ENCODE peak calls at places on chromosomes 7 and 10, in nine cellular contexts. One of them, this sample, is unnamed.

GRCh38 chr7:149714910-149715471 is 58.4 kb downstream of the ZNF467 start:
- DNase-seq in mesendoderm: no peak
- DNase-seq in thyroid gland: peak; percentile 47
- DNase-seq in DND-41: no peak
- DNase-seq in CD4-positive, CD25-positive, alpha-beta regulatory T cell: peak; percentile 42
- DNase-seq in psoas muscle: no peak
- DNase-seq in PC-9: no peak
- DNase-seq in breast epithelium: no peak
- DNase-seq in left ventricle myocardium inferior: no peak
- DNase-seq in this sample: peak; percentile 49

GRCh38 chr7:93108003-93108402 is 9.8 kb downstream of the SAMD9 start:
- DNase-seq in DND-41: no peak
- DNase-seq in mesendoderm: no peak
- DNase-seq in CD4-positive, CD25-positive, alpha-beta regulatory T cell: no peak
- DNase-seq in PC-9: no peak
- DNase-seq in left ventricle myocardium inferior: no peak
- DNase-seq in thyroid gland: no peak
- DNase-seq in psoas muscle: no peak
- DNase-seq in breast epithelium: no peak
- DNase-seq in this sample: no peak

GRCh38 chr10:92834981-92835380 is 13.3 kb upstream of the EXOC6 start:
- DNase-seq in DND-41: no peak
- DNase-seq in PC-9: no peak
- DNase-seq in psoas muscle: no peak
- DNase-seq in left ventricle myocardium inferior: no peak
- DNase-seq in thyroid gland: no peak
- DNase-seq in CD4-positive, CD25-positive, alpha-beta regulatory T cell: no peak
- DNase-seq in mesendoderm: no peak
- DNase-seq in breast epithelium: no peak
- DNase-seq in this sample: no peak

GRCh38 chr7:121279060-121279620 is 49.7 kb upstream of the WNT16 start:
- DNase-seq in CD4-positive, CD25-positive, alpha-beta regulatory T cell: no peak
- DNase-seq in left ventricle myocardium inferior: no peak
- DNase-seq in DND-41: no peak
- DNase-seq in PC-9: no peak
- DNase-seq in breast epithelium: no peak
- DNase-seq in psoas muscle: no peak
- DNase-seq in thyroid gland: no peak
- DNase-seq in mesendoderm: no peak
- DNase-seq in this sample: no peak

GRCh38 chr10:88992945-88993537 is 2.4 kb downstream of the FAS start:
- DNase-seq in thyroid gland: no peak
- DNase-seq in CD4-positive, CD25-positive, alpha-beta regulatory T cell: no peak
- DNase-seq in psoas muscle: no peak
- DNase-seq in breast epithelium: no peak
- DNase-seq in DND-41: no peak
- DNase-seq in left ventricle myocardium inferior: no peak
- DNase-seq in PC-9: no peak
- DNase-seq in mesendoderm: no peak
- DNase-seq in this sample: no peak

GRCh38 chr7:32161708-32162107 is 91.5 kb upstream of the PDE1C start:
- DNase-seq in psoas muscle: no peak
- DNase-seq in DND-41: no peak
- DNase-seq in breast epithelium: no peak
- DNase-seq in CD4-positive, CD25-positive, alpha-beta regulatory T cell: no peak
- DNase-seq in mesendoderm: peak; percentile 50
- DNase-seq in thyroid gland: no peak
- DNase-seq in left ventricle myocardium inferior: no peak
- DNase-seq in PC-9: no peak
- DNase-seq in this sample: no peak

GRCh38 chr7:673681-674453 is 52.6 kb upstream of the DNAAF5 start:
- DNase-seq in breast epithelium: no peak
- DNase-seq in CD4-positive, CD25-positive, alpha-beta regulatory T cell: no peak
- DNase-seq in DND-41: no peak
- DNase-seq in PC-9: peak; percentile 31
- DNase-seq in thyroid gland: no peak
- DNase-seq in mesendoderm: no peak
- DNase-seq in psoas muscle: no peak
- DNase-seq in left ventricle myocardium inferior: no peak
- DNase-seq in this sample: no peak

GRCh38 chr10:78730754-78731153 is 338.0 kb upstream of the ZMIZ1 start:
- DNase-seq in CD4-positive, CD25-positive, alpha-beta regulatory T cell: no peak
- DNase-seq in thyroid gland: no peak
- DNase-seq in psoas muscle: no peak
- DNase-seq in left ventricle myocardium inferior: no peak
- DNase-seq in mesendoderm: no peak
- DNase-seq in breast epithelium: no peak
- DNase-seq in PC-9: no peak
- DNase-seq in DND-41: no peak
- DNase-seq in this sample: no peak

GRCh38 chr10:88553116-88553752 is 29.9 kb downstream of the RNLS start:
- DNase-seq in mesendoderm: peak; percentile 65
- DNase-seq in left ventricle myocardium inferior: no peak
- DNase-seq in psoas muscle: peak; percentile 17
- DNase-seq in PC-9: peak; percentile 78
- DNase-seq in DND-41: peak; percentile 70
- DNase-seq in breast epithelium: peak; percentile 56
- DNase-seq in thyroid gland: peak; percentile 44
- DNase-seq in CD4-positive, CD25-positive, alpha-beta regulatory T cell: peak; percentile 5
- DNase-seq in this sample: peak; percentile 51

GRCh38 chr7:52026140-52026539 is 709.5 kb upstream of the COBL start:
- DNase-seq in psoas muscle: no peak
- DNase-seq in left ventricle myocardium inferior: no peak
- DNase-seq in mesendoderm: no peak
- DNase-seq in DND-41: no peak
- DNase-seq in PC-9: no peak
- DNase-seq in thyroid gland: no peak
- DNase-seq in breast epithelium: no peak
- DNase-seq in CD4-positive, CD25-positive, alpha-beta regulatory T cell: no peak
- DNase-seq in this sample: no peak

GRCh38 chr7:12635830-12636229 is 51.6 kb upstream of the ARL4A start:
- DNase-seq in left ventricle myocardium inferior: no peak
- DNase-seq in breast epithelium: no peak
- DNase-seq in CD4-positive, CD25-positive, alpha-beta regulatory T cell: no peak
- DNase-seq in DND-41: no peak
- DNase-seq in PC-9: no peak
- DNase-seq in mesendoderm: no peak
- DNase-seq in psoas muscle: no peak
- DNase-seq in thyroid gland: no peak
- DNase-seq in this sample: no peak

GRCh38 chr7:31340603-31341002 is at the start of gene NEUROD6:
- DNase-seq in left ventricle myocardium inferior: no peak
- DNase-seq in DND-41: no peak
- DNase-seq in mesendoderm: no peak
- DNase-seq in psoas muscle: no peak
- DNase-seq in PC-9: no peak
- DNase-seq in thyroid gland: no peak
- DNase-seq in breast epithelium: no peak
- DNase-seq in CD4-positive, CD25-positive, alpha-beta regulatory T cell: no peak
- DNase-seq in this sample: no peak

GRCh38 chr7:151483700-151483960 is 36.1 kb downstream of the RHEB start:
- DNase-seq in thyroid gland: no peak
- DNase-seq in left ventricle myocardium inferior: no peak
- DNase-seq in DND-41: no peak
- DNase-seq in PC-9: no peak
- DNase-seq in breast epithelium: no peak
- DNase-seq in psoas muscle: no peak
- DNase-seq in mesendoderm: peak; percentile 74
- DNase-seq in CD4-positive, CD25-positive, alpha-beta regulatory T cell: no peak
- DNase-seq in this sample: no peak

GRCh38 chr7:137943132-137943551 is 58.7 kb downstream of the CREB3L2 start:
- DNase-seq in mesendoderm: peak; percentile 72
- DNase-seq in PC-9: no peak
- DNase-seq in thyroid gland: no peak
- DNase-seq in breast epithelium: no peak
- DNase-seq in CD4-positive, CD25-positive, alpha-beta regulatory T cell: no peak
- DNase-seq in left ventricle myocardium inferior: peak; percentile 34
- DNase-seq in psoas muscle: peak; percentile 39
- DNase-seq in DND-41: no peak
- DNase-seq in this sample: no peak

DNA sequence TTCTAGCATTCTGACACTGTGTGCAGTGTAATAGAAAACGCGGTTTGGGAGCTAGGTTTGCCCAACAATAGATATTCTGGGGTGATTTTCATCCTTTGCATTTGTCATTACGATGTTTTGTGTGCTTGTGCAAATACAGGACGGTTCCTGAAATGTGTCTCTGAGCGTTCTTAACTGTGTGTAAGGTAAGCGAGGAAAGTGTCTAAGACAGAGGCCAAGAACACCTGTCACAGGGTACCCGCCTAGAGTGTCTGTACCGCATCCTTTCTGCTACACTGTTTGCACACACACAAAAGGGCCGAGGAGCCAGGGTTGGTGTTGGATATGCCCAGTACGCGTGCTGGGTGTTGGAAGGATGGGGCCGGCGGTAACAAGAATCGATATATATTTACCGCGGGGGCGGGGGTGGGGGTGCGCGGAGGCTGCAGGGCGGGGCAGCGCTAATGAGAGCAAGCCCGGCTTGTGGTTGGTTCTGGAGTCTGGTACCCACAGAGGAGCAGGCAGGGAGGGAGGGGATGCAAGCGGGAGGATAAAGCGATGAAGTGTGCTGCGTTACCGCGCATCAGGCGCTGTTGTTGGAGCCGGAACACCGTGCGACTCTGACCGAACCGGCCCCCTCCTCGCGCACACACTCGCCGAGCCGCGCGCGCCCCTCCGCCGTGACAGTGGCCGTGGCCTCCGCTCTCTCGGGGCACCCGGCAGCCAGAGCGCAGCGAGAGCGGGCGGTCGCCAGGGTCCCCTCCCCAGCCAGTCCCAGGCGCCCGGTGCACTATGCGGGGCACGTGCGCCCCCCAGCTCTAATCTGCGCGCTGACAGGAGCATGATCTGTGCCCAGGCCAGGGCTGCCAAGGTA is at the start of gene HECW1:
- DNase-seq in DND-41: no peak
- DNase-seq in psoas muscle: no peak
- DNase-seq in CD4-positive, CD25-positive, alpha-beta regulatory T cell: no peak
- DNase-seq in mesendoderm: peak; percentile 50
- DNase-seq in PC-9: no peak
- DNase-seq in breast epithelium: no peak
- DNase-seq in left ventricle myocardium inferior: no peak
- DNase-seq in thyroid gland: no peak
- DNase-seq in this sample: no peak
- H3K4me3 ChIP-seq in DND-41: no peak within 1 kb of the TSS
- H3K4me3 ChIP-seq in psoas muscle: peak within 1 kb of the TSS; percentile 56
- H3K4me3 ChIP-seq in CD4-positive, CD25-positive, alpha-beta regulatory T cell: no peak within 1 kb of the TSS
- H3K4me3 ChIP-seq in mesendoderm: peak within 1 kb of the TSS; percentile 39
- H3K4me3 ChIP-seq in PC-9: no peak within 1 kb of the TSS
- H3K4me3 ChIP-seq in breast epithelium: peak within 1 kb of the TSS; percentile 56
- H3K4me3 ChIP-seq in left ventricle myocardium inferior: peak within 1 kb of the TSS; percentile 64
- H3K4me3 ChIP-seq in thyroid gland: no peak within 1 kb of the TSS
- H3K4me3 ChIP-seq in this sample: no peak within 1 kb of the TSS

GRCh38 chr7:100490483-100491191 is 6.9 kb downstream of the NYAP1 start:
- DNase-seq in CD4-positive, CD25-positive, alpha-beta regulatory T cell: no peak
- DNase-seq in DND-41: no peak
- DNase-seq in PC-9: no peak
- DNase-seq in left ventricle myocardium inferior: no peak
- DNase-seq in psoas muscle: no peak
- DNase-seq in breast epithelium: no peak
- DNase-seq in thyroid gland: no peak
- DNase-seq in mesendoderm: no peak
- DNase-seq in this sample: no peak
- H3K27ac ChIP-seq in CD4-positive, CD25-positive, alpha-beta regulatory T cell: no peak overlapping the region
- H3K27ac ChIP-seq in DND-41: no peak overlapping the region
- H3K27ac ChIP-seq in PC-9: no peak overlapping the region
- H3K27ac ChIP-seq in left ventricle myocardium inferior: no peak overlapping the region
- H3K27ac ChIP-seq in psoas muscle: no peak overlapping the region
- H3K27ac ChIP-seq in breast epithelium: no peak overlapping the region
- H3K27ac ChIP-seq in thyroid gland: no peak overlapping the region
- H3K27ac ChIP-seq in mesendoderm: no peak overlapping the region
- H3K27ac ChIP-seq in this sample: no peak overlapping the region

GRCh38 chr10:33102071-33102470 is 144.0 kb upstream of the ITGB1 start:
- DNase-seq in psoas muscle: no peak
- DNase-seq in DND-41: no peak
- DNase-seq in thyroid gland: no peak
- DNase-seq in PC-9: no peak
- DNase-seq in breast epithelium: no peak
- DNase-seq in left ventricle myocardium inferior: no peak
- DNase-seq in CD4-positive, CD25-positive, alpha-beta regulatory T cell: no peak
- DNase-seq in mesendoderm: no peak
- DNase-seq in this sample: no peak

GRCh38 chr10:33095867-33096479 is 137.9 kb upstream of the ITGB1 start:
- DNase-seq in DND-41: peak; percentile 37
- DNase-seq in mesendoderm: no peak
- DNase-seq in thyroid gland: no peak
- DNase-seq in left ventricle myocardium inferior: no peak
- DNase-seq in PC-9: no peak
- DNase-seq in CD4-positive, CD25-positive, alpha-beta regulatory T cell: no peak
- DNase-seq in psoas muscle: no peak
- DNase-seq in breast epithelium: no peak
- DNase-seq in this sample: no peak

GRCh38 chr10:33098966-33099663 is 141.1 kb upstream of the ITGB1 start:
- DNase-seq in left ventricle myocardium inferior: no peak
- DNase-seq in PC-9: no peak
- DNase-seq in breast epithelium: no peak
- DNase-seq in DND-41: no peak
- DNase-seq in thyroid gland: no peak
- DNase-seq in CD4-positive, CD25-positive, alpha-beta regulatory T cell: no peak
- DNase-seq in mesendoderm: no peak
- DNase-seq in psoas muscle: no peak
- DNase-seq in this sample: no peak

GRCh38 chr10:33100996-33101747 is 143.1 kb upstream of the ITGB1 start:
- DNase-seq in DND-41: no peak
- DNase-seq in psoas muscle: no peak
- DNase-seq in PC-9: no peak
- DNase-seq in mesendoderm: no peak
- DNase-seq in breast epithelium: no peak
- DNase-seq in left ventricle myocardium inferior: no peak
- DNase-seq in thyroid gland: no peak
- DNase-seq in CD4-positive, CD25-positive, alpha-beta regulatory T cell: no peak
- DNase-seq in this sample: no peak

DNA sequence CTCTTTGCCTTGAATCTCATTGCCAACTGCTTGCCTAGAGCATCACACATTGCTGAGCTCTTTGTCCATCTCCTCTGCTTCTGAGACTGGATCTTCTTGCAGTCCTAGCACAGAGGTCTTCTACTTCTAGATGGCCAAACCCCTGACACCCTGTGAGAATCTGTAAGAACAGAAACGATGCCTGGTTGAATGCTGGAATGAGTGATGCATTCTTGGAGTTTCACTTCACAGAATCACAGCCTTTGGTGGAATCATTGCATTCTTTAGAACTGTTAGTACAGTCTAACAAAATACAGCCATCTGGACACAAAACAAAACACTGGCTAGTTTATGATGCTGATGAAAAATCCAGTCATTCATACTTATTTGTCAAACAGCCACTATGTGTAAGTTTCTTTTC is 141.7 kb upstream of the ITGB1 start:
- DNase-seq in PC-9: no peak
- DNase-seq in thyroid gland: no peak
- DNase-seq in CD4-positive, CD25-positive, alpha-beta regulatory T cell: no peak
- DNase-seq in breast epithelium: no peak
- DNase-seq in mesendoderm: no peak
- DNase-seq in left ventricle myocardium inferior: no peak
- DNase-seq in DND-41: no peak
- DNase-seq in psoas muscle: no peak
- DNase-seq in this sample: no peak
- H3K4me3 ChIP-seq in PC-9: no peak overlapping the region
- H3K4me3 ChIP-seq in thyroid gland: no peak overlapping the region
- H3K4me3 ChIP-seq in CD4-positive, CD25-positive, alpha-beta regulatory T cell: peak overlapping the region; percentile 55
- H3K4me3 ChIP-seq in breast epithelium: no peak overlapping the region
- H3K4me3 ChIP-seq in mesendoderm: no peak overlapping the region
- H3K4me3 ChIP-seq in left ventricle myocardium inferior: no peak overlapping the region
- H3K4me3 ChIP-seq in DND-41: no peak overlapping the region
- H3K4me3 ChIP-seq in psoas muscle: no peak overlapping the region
- H3K4me3 ChIP-seq in this sample: no peak overlapping the region

GRCh38 chr7:134826105-134826504 is 46.7 kb downstream of the CALD1 start:
- DNase-seq in DND-41: no peak
- DNase-seq in psoas muscle: no peak
- DNase-seq in left ventricle myocardium inferior: no peak
- DNase-seq in PC-9: no peak
- DNase-seq in thyroid gland: no peak
- DNase-seq in breast epithelium: no peak
- DNase-seq in mesendoderm: no peak
- DNase-seq in CD4-positive, CD25-positive, alpha-beta regulatory T cell: no peak
- DNase-seq in this sample: no peak
- H3K27ac ChIP-seq in DND-41: no peak overlapping the region
- H3K27ac ChIP-seq in psoas muscle: no peak overlapping the region
- H3K27ac ChIP-seq in left ventricle myocardium inferior: peak overlapping the region; percentile 78
- H3K27ac ChIP-seq in PC-9: no peak overlapping the region
- H3K27ac ChIP-seq in thyroid gland: no peak overlapping the region
- H3K27ac ChIP-seq in breast epithelium: peak overlapping the region; percentile 57
- H3K27ac ChIP-seq in mesendoderm: no peak overlapping the region
- H3K27ac ChIP-seq in CD4-positive, CD25-positive, alpha-beta regulatory T cell: no peak overlapping the region
- H3K27ac ChIP-seq in this sample: no peak overlapping the region

This sample was measured in CD4-positive, alpha-beta memory T cell.